ENCODE peak calls at places on chromosomes 2 and 18, in four cellular contexts. W is activated T-helper 1 cell treated with anti-CD3 and anti-CD28 coated beads, Interleukin-12 subunit alpha, Interleukin-12 subunit beta, Interleukin-2, Interleukin-4 antibody, amounts not matched to agents 30 ng/mL and 10 ng/mL and 1 ng/mL, durations not matched to agents 14 hours and 24 hours and 36 hours; J is NCI-H1105 treated with DMSO at 0.1 percent for 48 hours; B is GM12892. T is an unnamed sample.

GRCh38 chr2:28231110-28231621 is 161.5 kb upstream of the FOSL2 start:
- DNase-seq in B (no peak), J (no peak), W (no peak), T (no peak)

GRCh38 chr2:239040152-239040761 is 192.4 kb downstream of the TWIST2 start:
- DNase-seq in B (no peak), W (no peak), J (no peak), T (no peak)

GRCh38 chr18:48514786-48515185 is 24.0 kb upstream of the CTIF start:
- DNase-seq in B (no peak), W (no peak), J (no peak), T (no peak)

GRCh38 chr2:173896755-173897154 is 68.4 kb downstream of the SP3 start:
- DNase-seq in W (no peak), B (no peak), J (no peak), T (no peak)

GRCh38 chr2:75622500-75622899 is 24.1 kb upstream of the MRPL19 start:
- DNase-seq in B (no peak), W (no peak), J (no peak), T (no peak)

GRCh38 chr2:44722002-44722625 is 219.4 kb upstream of the SIX3 start:
- DNase-seq in W (no peak), B (no peak), J (no peak), T (no peak)

GRCh38 chr2:189002079-189002478 is 27.9 kb downstream of the COL3A1 start:
- DNase-seq in J (no peak), W (no peak), B (no peak), T (no peak)

GRCh38 chr2:203061346-203061745 is 46.7 kb downstream of the NBEAL1 start:
- DNase-seq in W (no peak), B (no peak), J (no peak), T (no peak)

GRCh38 chr2:213101109-213101508 is 50.3 kb downstream of the IKZF2 start:
- DNase-seq in W (no peak), J (no peak), B (no peak), T (no peak)

GRCh38 chr2:191222507-191222906 is 22.7 kb upstream of the MYO1B start:
- DNase-seq in B (no peak), W (no peak), J (no peak), T (no peak)

GRCh38 chr2:67600472-67600871 is 203.3 kb downstream of the ETAA1 start:
- DNase-seq in B (no peak), J (no peak), W (no peak), T (no peak)

GRCh38 chr18:12645751-12646203 is 12.1 kb downstream of the SPIRE1 start:
- DNase-seq in B (no peak), J (peak), W (no peak), T (no peak)

GRCh38 chr2:241267249-241268067 is 48.0 kb downstream of the HDLBP start:
- DNase-seq in W (no peak), J (no peak), B (no peak), T (no peak)

GRCh38 chr18:12701161-12701560 is 1.4 kb downstream of the CEP76 start:
- DNase-seq in B (no peak), W (no peak), J (no peak), T (no peak)

GRCh38 chr2:6929196-6929874 is 12.1 kb downstream of the RNF144A start:
- DNase-seq in J (no peak), W (no peak), B (no peak), T (no peak)

GRCh38 chr2:120283649-120284048 is 31.0 kb downstream of the RALB start:
- DNase-seq in J (no peak), W (no peak), B (no peak), T (no peak)

GRCh38 chr2:72117718-72118117 is 29.9 kb downstream of the CYP26B1 start:
- DNase-seq in J (no peak), W (no peak), B (no peak), T (no peak)

GRCh38 chr2:151363709-151364108 is 6.3 kb downstream of the TNFAIP6 start:
- DNase-seq in W (no peak), J (no peak), B (peak), T (peak)

GRCh38 chr2:240305369-240305962 is 130.0 kb upstream of the GPC1 start:
- DNase-seq in W (no peak), B (no peak), J (no peak), T (no peak)

T was measured in GM13977.